ENCODE peak calls at places on chromosomes 3 and 15, in seven cellular contexts. W is CD4-positive, CD25-positive, alpha-beta regulatory T cell; F is Right ventricle myocardium superior; C is effector memory CD8-positive, alpha-beta T cell; I is upper lobe of right lung; O is gastrocnemius medialis; A is gastroesophageal sphincter. Z is an unnamed sample.

GRCh38 chr3:168575750-168576149 is 480.0 kb upstream of the GOLIM4 start:
- ATAC-seq in F (no peak), A (no peak), I (no peak), C (no peak), O (no peak), W (no peak), Z (no peak)

GRCh38 chr15:71136159-71137137 is 21.2 kb downstream of the THSD4 start:
- ATAC-seq in W (no peak), F (peak), A (no peak), O (no peak), C (no peak), I (no peak), Z (no peak)

GRCh38 chr3:53489401-53490130 is 4.8 kb upstream of the CACNA1D start:
- ATAC-seq in I (no peak), C (no peak), A (no peak), O (no peak), W (no peak), F (no peak), Z (no peak)

GRCh38 chr3:185489462-185489861 is 9.4 kb downstream of the TMEM41A start:
- ATAC-seq in W (no peak), C (no peak), I (peak), A (no peak), O (no peak), F (no peak), Z (no peak)

GRCh38 chr3:108133858-108134554 is 43.2 kb upstream of the CD47 start:
- ATAC-seq in I (peak), C (peak), W (peak), A (no peak), O (no peak), F (no peak), Z (peak)

GRCh38 chr3:146817705-146818104 is 212.6 kb upstream of the PLSCR5 start:
- ATAC-seq in O (no peak), C (no peak), A (no peak), F (peak), W (no peak), I (no peak), Z (no peak)

GRCh38 chr15:89772933-89773583 is 3.1 kb upstream of the MESP2 start:
- ATAC-seq in W (no peak), A (no peak), I (no peak), O (no peak), F (no peak), C (no peak), Z (no peak)

GRCh38 chr3:8739757-8740508 is 6.3 kb downstream of the CAV3 start:
- ATAC-seq in I (no peak), A (no peak), W (no peak), O (peak), C (no peak), F (no peak), Z (no peak)

GRCh38 chr3:155516439-155516838 is 223.0 kb upstream of the STRIT1 start:
- ATAC-seq in I (no peak), W (no peak), A (no peak), C (no peak), O (no peak), F (no peak), Z (no peak)

GRCh38 chr3:158773845-158774542 is 27.9 kb upstream of the MFSD1 start:
- ATAC-seq in W (no peak), O (peak), C (no peak), A (peak), I (no peak), F (peak), Z (no peak)

GRCh38 chr15:33934396-33934795 is 33.9 kb upstream of the CHRM5 start:
- ATAC-seq in F (no peak), O (no peak), I (peak), C (no peak), A (no peak), W (no peak), Z (no peak)

GRCh38 chr3:156795890-156796451 is 30.2 kb upstream of the LEKR1 start:
- ATAC-seq in F (no peak), I (no peak), A (no peak), W (no peak), O (no peak), C (no peak), Z (no peak)

GRCh38 chr3:172187511-172187910 is 148.1 kb downstream of the FNDC3B start:
- ATAC-seq in O (no peak), C (no peak), I (no peak), F (no peak), W (no peak), A (no peak), Z (no peak)

GRCh38 chr15:32959077-32959476 is 235.4 kb downstream of the FMN1 start:
- ATAC-seq in C (no peak), W (no peak), F (peak), O (no peak), I (peak), A (peak), Z (no peak)

GRCh38 chr15:92117301-92117731 is 263.8 kb downstream of the SLCO3A1 start:
- ATAC-seq in F (peak), A (peak), C (no peak), O (peak), W (no peak), I (peak), Z (no peak)

GRCh38 chr15:98330258-98330657 is 318.1 kb upstream of the IGF1R start:
- ATAC-seq in O (no peak), I (no peak), W (no peak), A (no peak), F (no peak), C (no peak), Z (no peak)

GRCh38 chr3:192825657-192826200 is 91.9 kb downstream of the MB21D2 start:
- ATAC-seq in A (no peak), C (no peak), I (peak), W (no peak), O (no peak), F (peak), Z (peak)

GRCh38 chr3:72307438-72308105 is 522.6 kb upstream of the PROK2 start:
- ATAC-seq in C (no peak), O (no peak), F (no peak), I (no peak), A (no peak), W (no peak), Z (no peak)

GRCh38 chr15:71802770-71803169 is 7.6 kb upstream of the NR2E3 start:
- ATAC-seq in I (no peak), A (no peak), C (no peak), F (no peak), W (no peak), O (no peak), Z (no peak)

GRCh38 chr3:158109295-158109803 is 540 bp upstream of the RSRC1 start:
- ATAC-seq in F (peak), I (no peak), W (no peak), C (peak), A (no peak), O (peak), Z (no peak)

GRCh38 chr15:78929536-78930264 is 15.1 kb downstream of the CTSH start:
- ATAC-seq in W (no peak), C (no peak), A (no peak), O (no peak), I (no peak), F (no peak), Z (no peak)

GRCh38 chr15:32709295-32710033 is 8.3 kb upstream of the GREM1 start:
- ATAC-seq in A (no peak), O (no peak), W (no peak), I (no peak), F (no peak), C (no peak), Z (no peak)

GRCh38 chr3:112761062-112761638 is 85.5 kb downstream of the CD200R1L start:
- ATAC-seq in C (no peak), A (no peak), O (no peak), W (no peak), I (no peak), F (no peak), Z (no peak)

GRCh38 chr3:142211034-142211433 is 14.4 kb downstream of the GK5 start:
- ATAC-seq in W (no peak), O (no peak), I (no peak), A (peak), C (no peak), F (peak), Z (no peak)

GRCh38 chr3:176776622-176777021 is 420.7 kb downstream of the TBL1XR1 start:
- ATAC-seq in A (no peak), F (no peak), I (no peak), C (no peak), W (no peak), O (no peak), Z (no peak)

GRCh38 chr3:183924956-183925355 is 40.3 kb upstream of the PARL start:
- ATAC-seq in A (no peak), I (no peak), F (no peak), C (no peak), W (no peak), O (no peak), Z (no peak)

GRCh38 chr15:83919319-83919830 is 265.5 kb downstream of the ADAMTSL3 start:
- ATAC-seq in C (peak), F (no peak), A (no peak), O (no peak), I (no peak), W (no peak), Z (peak)

GRCh38 chr3:88142094-88142624 is 7.6 kb upstream of the C3orf38 start:
- ATAC-seq in I (no peak), O (no peak), C (peak), W (peak), A (no peak), F (no peak), Z (no peak)

GRCh38 chr3:73028803-73029202 is 32.2 kb downstream of the PPP4R2 start:
- ATAC-seq in C (peak), A (no peak), O (no peak), I (no peak), F (no peak), W (no peak), Z (no peak)

Z was measured in stimulated activated memory B cell treated with anti-CD40 and anti-IgM and Interleukin-4, amounts not matched to agents 10 μg/mL and 1 μg/mL and 100 μg/mL, for 72 hours.